ENCODE peak calls at places on chromosomes 13 and 19, in four cellular contexts. T, L, S and P are unnamed samples.

GRCh38 chr13:109154546-109154945 is 525.1 kb downstream of the MYO16 start:
- DNase-seq in T (peak; percentile 58), L (no peak), S (no peak), P (no peak)

GRCh38 chr13:50561774-50562173 is 281.7 kb downstream of the DLEU7 start:
- DNase-seq in T (no peak), L (no peak), S (no peak), P (no peak)

GRCh38 chr13:47508518-47509228 is 492.4 kb downstream of the SUCLA2 start:
- DNase-seq in T (peak; percentile 30), L (no peak), S (no peak), P (no peak)

GRCh38 chr19:55909801-55910200 is 22.3 kb downstream of the NLRP13 start:
- DNase-seq in T (no peak), L (no peak), S (no peak), P (no peak)

GRCh38 chr19:56748443-56748842 is 76.9 kb upstream of the ZNF835 start:
- DNase-seq in T (peak; percentile 14), L (no peak), S (peak; percentile 50), P (no peak)

GRCh38 chr19:5395996-5396939 is 55.7 kb upstream of the PTPRS start:
- DNase-seq in T (no peak), L (no peak), S (no peak), P (no peak)

GRCh38 chr19:47430041-47430802 is 10.9 kb upstream of the MEIS3 start:
- DNase-seq in T (peak; percentile 36), L (no peak), S (no peak), P (no peak)

GRCh38 chr19:35733180-35734125 is 8.8 kb downstream of the IGFLR1 start:
- DNase-seq in T (no peak), L (no peak), S (no peak), P (no peak)

GRCh38 chr19:55766466-55766865 is 2.5 kb upstream of the RFPL4AL1 start:
- DNase-seq in T (no peak), L (no peak), S (no peak), P (no peak)

GRCh38 chr19:55418185-55418584 is 10.6 kb upstream of the UBE2S start:
- DNase-seq in T (peak; percentile 86), L (peak; percentile 73), S (peak; percentile 93), P (no peak)

GRCh38 chr13:36108342-36108741 is 22.8 kb downstream of the DCLK1 start:
- DNase-seq in T (no peak), L (no peak), S (no peak), P (no peak)

GRCh38 chr19:6677924-6678689 is 8.1 kb upstream of the TNFSF14 start:
- DNase-seq in T (no peak), L (no peak), S (no peak), P (no peak)

GRCh38 chr19:28972144-28972543 is 240.8 kb downstream of the UQCRFS1 start:
- DNase-seq in T (no peak), L (no peak), S (no peak), P (no peak)

GRCh38 chr19:34475026-34475974 is 6.3 kb upstream of the WTIP start:
- DNase-seq in T (peak; percentile 92), L (peak; percentile 61), S (peak; percentile 70), P (no peak)

GRCh38 chr19:48777720-48778119 is 22.4 kb downstream of the FGF21 start:
- DNase-seq in T (no peak), L (no peak), S (no peak), P (no peak)

GRCh38 chr13:82717249-82717648 is 1165.0 kb downstream of the SLITRK1 start:
- DNase-seq in T (peak; percentile 65), L (no peak), S (peak; percentile 56), P (no peak)

GRCh38 chr13:98606296-98606695 is 29.4 kb upstream of the STK24 start:
- DNase-seq in T (no peak), L (no peak), S (no peak), P (peak; percentile 49)

GRCh38 chr19:49679832-49680472 is 2.9 kb downstream of the PRMT1 start:
- DNase-seq in T (no peak), L (no peak), S (no peak), P (no peak)

GRCh38 chr19:56295531-56296455 is 18.8 kb downstream of the ZSCAN5A start:
- DNase-seq in T (no peak), L (no peak), S (no peak), P (no peak)

GRCh38 chr19:1311543-1312091 is 25.9 kb downstream of the EFNA2 start:
- DNase-seq in T (no peak), L (no peak), S (no peak), P (no peak)
- TF ChIP-seq CTCF in T (no peak), L (no peak), S (no peak), P (no peak)

GRCh38 chr13:83881031-83881727 is 1.1 kb downstream of the SLITRK1 start:
- DNase-seq in T (no peak), L (no peak), S (no peak), P (no peak)
- H3K4me3 ChIP-seq in T (peak overlapping the region; percentile 31), L (peak overlapping the region; percentile 29), S (no peak overlapping the region), P (no peak overlapping the region)

GRCh38 chr19:44113784-44114390 is 688 bp downstream of the ZNF225 start:
- DNase-seq in T (no peak), L (no peak), S (no peak), P (no peak)
- H3K27ac ChIP-seq in T (peak overlapping the region; percentile 92), L (peak overlapping the region; percentile 82), S (no peak overlapping the region), P (peak overlapping the region; percentile 88)

DNA sequence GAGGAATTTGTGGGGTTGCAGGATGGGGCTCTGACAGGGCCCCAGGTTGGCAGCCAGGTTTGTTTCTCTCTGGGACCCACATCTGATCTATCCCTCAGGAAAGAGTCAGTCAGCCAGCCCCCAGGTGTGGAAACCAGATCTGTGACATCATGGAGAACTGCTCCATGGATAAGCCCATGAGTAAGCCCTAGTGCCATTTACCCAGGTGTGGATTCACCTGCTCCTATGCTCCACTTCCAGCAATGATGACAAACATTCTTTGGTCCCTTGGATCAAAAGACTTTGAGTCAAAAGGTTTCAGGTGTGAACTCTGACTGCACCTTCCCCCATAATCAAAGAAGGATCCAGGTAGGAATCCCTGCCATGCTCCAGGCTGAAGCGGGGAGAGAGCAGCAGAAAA is 26.9 kb upstream of the IGFL4 start:
- DNase-seq in T (no peak), L (no peak), S (peak; percentile 14), P (no peak)
- TF ChIP-seq CTCF in T (no peak), L (no peak), S (no peak), P (no peak)